ENCODE peak calls at places on chromosomes 6 and 20, in four cellular contexts. One of them, this sample, is unnamed.

GRCh38 chr6:11428351-11428750 is 109.2 kb upstream of the TMEM170B start:
- DNase-seq in activated T-helper 1 cell treated with Interleukin-2 at 50 U/mL for 16 hours: no peak
- DNase-seq in M059J: peak; percentile 58
- DNase-seq in neural crest cell: no peak
- DNase-seq in this sample: no peak

GRCh38 chr20:19269737-19270325 is 57.4 kb downstream of the SLC24A3 start:
- DNase-seq in activated T-helper 1 cell treated with Interleukin-2 at 50 U/mL for 16 hours: no peak
- DNase-seq in M059J: peak; percentile 57
- DNase-seq in neural crest cell: no peak
- DNase-seq in this sample: no peak

GRCh38 chr6:88376759-88377387 is 210.7 kb upstream of the CNR1 start:
- DNase-seq in activated T-helper 1 cell treated with Interleukin-2 at 50 U/mL for 16 hours: no peak
- DNase-seq in M059J: peak; percentile 88
- DNase-seq in neural crest cell: no peak
- DNase-seq in this sample: no peak

GRCh38 chr6:158624684-158625682 is 19.6 kb downstream of the DYNLT1 start:
- DNase-seq in activated T-helper 1 cell treated with Interleukin-2 at 50 U/mL for 16 hours: no peak
- DNase-seq in M059J: no peak
- DNase-seq in neural crest cell: no peak
- DNase-seq in this sample: no peak

GRCh38 chr20:51022803-51023616 is at the start of gene KCNG1:
- DNase-seq in activated T-helper 1 cell treated with Interleukin-2 at 50 U/mL for 16 hours: no peak
- DNase-seq in M059J: peak; percentile 70
- DNase-seq in neural crest cell: peak; percentile 68
- DNase-seq in this sample: peak; percentile 68

GRCh38 chr6:133170602-133171001 is 70.6 kb upstream of the EYA4 start:
- DNase-seq in activated T-helper 1 cell treated with Interleukin-2 at 50 U/mL for 16 hours: no peak
- DNase-seq in M059J: peak; percentile 55
- DNase-seq in neural crest cell: no peak
- DNase-seq in this sample: no peak

GRCh38 chr6:87366428-87366827 is 21.8 kb downstream of the C6orf163 start:
- DNase-seq in activated T-helper 1 cell treated with Interleukin-2 at 50 U/mL for 16 hours: no peak
- DNase-seq in M059J: peak; percentile 37
- DNase-seq in neural crest cell: no peak
- DNase-seq in this sample: no peak

GRCh38 chr20:6420336-6420735 is 297.5 kb upstream of the FERMT1 start:
- DNase-seq in activated T-helper 1 cell treated with Interleukin-2 at 50 U/mL for 16 hours: no peak
- DNase-seq in M059J: no peak
- DNase-seq in neural crest cell: no peak
- DNase-seq in this sample: no peak

GRCh38 chr6:158677906-158678305 is 28.1 kb downstream of the SYTL3 start:
- DNase-seq in activated T-helper 1 cell treated with Interleukin-2 at 50 U/mL for 16 hours: no peak
- DNase-seq in M059J: no peak
- DNase-seq in neural crest cell: no peak
- DNase-seq in this sample: no peak

GRCh38 chr6:168032383-168032760 is 34.9 kb downstream of the KIF25 start:
- DNase-seq in activated T-helper 1 cell treated with Interleukin-2 at 50 U/mL for 16 hours: no peak
- DNase-seq in M059J: peak; percentile 93
- DNase-seq in neural crest cell: no peak
- DNase-seq in this sample: peak; percentile 35

GRCh38 chr20:17494201-17494600 is 37.0 kb downstream of the BFSP1 start:
- DNase-seq in activated T-helper 1 cell treated with Interleukin-2 at 50 U/mL for 16 hours: no peak
- DNase-seq in M059J: no peak
- DNase-seq in neural crest cell: no peak
- DNase-seq in this sample: no peak

This sample was measured in NT2/D1.